ENCODE peak calls at places on chromosomes 16 and 17, in ten cellular contexts. H is Panc1, B is neural progenitor cell, G is fibroblast of the aortic adventitia, Y is thoracic aorta, W is uterus, S is heart right ventricle, U is fibroblast of villous mesenchyme, E is coronary artery, V is IMR-90. Q is an unnamed sample.
A peak's percentile ranks its signal among the peaks of the same experiment; 100 is the strongest.

GRCh38 chr16:48503779-48504178 is 106.2 kb downstream of the N4BP1 start:
- DNase-seq in S (peak; percentile 69), H (no peak), W (peak; percentile 66), V (peak; percentile 89), G (peak; percentile 93), Y (no peak), U (peak; percentile 89), E (no peak), B (no peak), Q (no peak)

GRCh38 chr16:17302213-17302612 is 168.5 kb downstream of the XYLT1 start:
- DNase-seq in V (no peak), S (no peak), E (no peak), W (no peak), H (no peak), U (no peak), G (no peak), Y (no peak), B (no peak), Q (no peak)

GRCh38 chr17:8861482-8862181 is 5.8 kb downstream of the PIK3R6 start:
- DNase-seq in V (no peak), S (no peak), E (no peak), W (no peak), H (no peak), G (no peak), Y (no peak), B (no peak), U (no peak), Q (no peak)

GRCh38 chr16:12340151-12340733 is 363.7 kb downstream of the SNX29 start:
- DNase-seq in B (peak; percentile 64), S (no peak), U (peak; percentile 51), H (no peak), Y (no peak), W (no peak), V (peak; percentile 73), G (peak; percentile 72), E (no peak), Q (no peak)

GRCh38 chr17:49886036-49886435 is 38.2 kb upstream of the TAC4 start:
- DNase-seq in W (no peak), E (no peak), S (no peak), U (no peak), B (no peak), G (no peak), H (no peak), Y (no peak), V (no peak), Q (no peak)

GRCh38 chr17:78355701-78356100 is 4.2 kb downstream of the SOCS3 start:
- DNase-seq in S (peak; percentile 1), H (no peak), V (peak; percentile 28), Y (no peak), E (no peak), U (peak; percentile 31), B (no peak), W (no peak), G (no peak), Q (no peak)

GRCh38 chr17:48479014-48479402 is 49.0 kb upstream of the SKAP1 start:
- DNase-seq in Y (no peak), W (no peak), E (no peak), H (no peak), U (no peak), G (no peak), B (no peak), S (no peak), V (no peak), Q (no peak)

GRCh38 chr16:88298166-88298881 is 84.4 kb upstream of the ZNF469 start:
- DNase-seq in G (peak; percentile 77), H (no peak), E (peak; percentile 87), Y (peak; percentile 25), B (no peak), U (no peak), S (no peak), W (no peak), V (peak; percentile 60), Q (no peak)

GRCh38 chr17:35245196-35245486 is 2.3 kb downstream of the SLFN5 start:
- DNase-seq in E (no peak), V (peak; percentile 97), Y (no peak), H (peak; percentile 68), U (peak; percentile 82), W (no peak), G (peak; percentile 98), B (no peak), S (no peak), Q (no peak)

GRCh38 chr17:66727634-66728570 is 107.0 kb upstream of the CACNG5 start:
- DNase-seq in H (peak; percentile 20), B (peak; percentile 79), Y (no peak), S (peak; percentile 40), G (peak; percentile 56), W (peak; percentile 42), E (no peak), V (peak; percentile 50), U (peak; percentile 38), Q (peak; percentile 87)

GRCh38 chr17:83137523-83137922 is 58.1 kb downstream of the METRNL start:
- DNase-seq in E (peak; percentile 52), B (no peak), U (no peak), H (no peak), V (no peak), G (no peak), Y (no peak), S (no peak), W (no peak), Q (no peak)

GRCh38 chr16:50153648-50154368 is 702 bp downstream of the TENT4B start:
- DNase-seq in W (no peak), V (no peak), U (no peak), Y (no peak), B (peak; percentile 46), H (no peak), E (peak; percentile 81), G (no peak), S (peak; percentile 49), Q (peak; percentile 38)

GRCh38 chr17:34756670-34757021 is 177.3 kb downstream of the TMEM132E start:
- DNase-seq in Y (no peak), S (no peak), G (no peak), E (no peak), U (no peak), H (no peak), W (no peak), B (no peak), V (no peak), Q (peak; percentile 34)

DNA sequence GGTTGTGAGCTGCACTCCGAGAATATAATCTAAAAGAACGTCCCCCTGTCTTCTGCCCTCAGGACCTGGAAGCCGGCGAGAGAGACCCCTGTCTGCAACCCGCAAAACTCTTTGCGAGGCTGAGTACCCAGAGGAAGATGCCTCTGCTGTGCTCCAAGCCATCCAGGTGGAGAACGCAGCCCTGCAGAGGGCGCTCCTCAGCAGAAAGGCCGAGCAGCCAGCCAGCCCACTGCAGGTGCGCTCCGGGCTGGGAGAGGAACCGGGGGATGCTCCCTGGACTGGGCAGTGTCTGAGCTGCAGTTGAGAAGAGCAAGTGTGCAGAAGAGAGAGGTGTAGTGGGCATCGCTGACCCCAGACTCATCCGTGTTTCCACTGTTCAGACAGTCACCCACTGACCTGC is 148.3 kb downstream of the KATNIP start:
- DNase-seq in U (no peak), S (no peak), E (no peak), Y (no peak), V (no peak), W (no peak), H (no peak), G (no peak), B (peak; percentile 85), Q (peak; percentile 85)
- TF ChIP-seq CTCF in U (peak; percentile 38), S (no peak), E (no peak), Y (no peak), V (no peak), W (no peak), H (peak; percentile 74), G (peak; percentile 21), B (peak; percentile 85), Q (peak; percentile 42)

GRCh38 chr17:80361495-80362220 is 53.3 kb upstream of the ENDOV start:
- DNase-seq in E (no peak), G (no peak), Y (no peak), V (no peak), B (peak; percentile 70), U (peak; percentile 3), W (no peak), S (no peak), H (no peak), Q (peak; percentile 52)
- TF ChIP-seq CTCF in E (no peak), G (peak; percentile 44), Y (peak; percentile 12), V (peak; percentile 18), B (peak; percentile 66), U (peak; percentile 30), W (peak; percentile 11), S (no peak), H (no peak), Q (peak; percentile 33)

DNA sequence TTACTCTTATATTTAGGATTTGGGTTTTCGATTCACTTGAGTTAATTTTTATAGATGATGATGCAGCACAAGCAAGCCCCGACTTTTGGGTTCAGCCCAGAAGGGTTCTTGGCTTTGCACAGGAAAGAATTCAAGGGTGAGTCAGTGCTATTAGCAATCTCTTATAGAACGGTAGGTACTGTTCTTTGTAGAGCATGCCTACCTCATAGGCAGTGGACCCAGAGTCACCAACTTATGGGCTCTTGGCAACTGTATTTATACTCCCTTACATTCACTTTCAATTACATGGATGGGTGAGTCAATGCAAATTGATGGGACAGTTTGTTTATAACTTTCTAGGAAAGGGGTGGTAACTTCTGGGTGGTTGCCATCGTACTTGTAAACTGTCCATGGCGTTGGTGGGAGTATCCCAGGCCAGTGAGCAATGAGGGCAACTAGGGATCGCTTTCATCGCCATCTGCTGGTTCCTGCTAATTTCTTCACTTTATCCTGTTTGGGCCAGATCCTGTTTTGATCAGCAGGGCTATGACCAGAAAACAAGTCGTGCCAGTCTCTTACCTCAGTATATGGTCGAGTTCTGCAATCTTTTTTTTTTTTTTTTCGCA is 362.6 kb downstream of the CNTNAP4 start:
- DNase-seq in U (peak; percentile 20), E (no peak), H (no peak), Y (no peak), B (peak; percentile 58), S (no peak), V (peak; percentile 1), G (peak; percentile 7), W (no peak), Q (peak; percentile 32)
- TF ChIP-seq CTCF in U (peak; percentile 9), E (no peak), H (peak; percentile 32), Y (no peak), B (peak; percentile 56), S (no peak), V (no peak), G (peak; percentile 2), W (no peak), Q (no peak)

DNA sequence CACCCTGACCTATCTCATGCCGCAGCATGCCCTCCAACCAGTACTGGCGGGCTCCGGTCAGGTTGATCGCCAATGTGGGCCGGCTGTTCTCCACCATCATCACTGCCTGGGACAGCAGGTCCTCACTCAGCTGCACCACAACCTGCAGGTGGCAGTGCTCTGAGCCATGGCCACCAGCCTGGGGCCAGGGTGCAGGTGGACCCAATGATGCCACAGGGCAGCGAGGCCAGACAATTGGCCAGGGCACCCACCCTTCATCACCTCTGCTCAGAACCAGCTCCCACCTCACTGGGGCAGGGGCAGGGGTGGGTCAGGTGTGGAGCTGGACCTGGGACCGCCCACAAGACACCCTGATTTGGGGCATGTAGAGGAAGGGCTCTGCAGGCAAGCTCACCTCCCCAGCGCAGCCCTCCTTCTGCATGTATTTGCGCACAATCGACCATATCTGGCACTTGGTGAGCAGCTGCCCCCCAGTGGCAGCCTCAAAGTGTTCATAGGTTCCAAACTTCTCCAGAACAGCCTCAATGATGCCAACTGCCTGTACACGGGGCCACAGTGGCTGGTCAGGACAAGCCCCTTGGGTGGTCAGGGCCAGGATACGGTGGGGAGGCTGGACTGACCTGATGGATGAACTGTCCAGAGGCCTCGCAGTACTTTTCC is 4.2 kb downstream of the MATCAP1 start:
- DNase-seq in S (no peak), E (no peak), B (no peak), Y (no peak), W (no peak), V (no peak), U (no peak), G (no peak), H (no peak), Q (no peak)
- TF ChIP-seq CTCF in S (no peak), E (no peak), B (peak; percentile 12), Y (no peak), W (no peak), V (peak; percentile 13), U (no peak), G (no peak), H (peak; percentile 65), Q (no peak)

GRCh38 chr17:58219007-58219788 is at the start of gene MKS1:
- DNase-seq in U (peak; percentile 88), E (peak; percentile 93), B (peak; percentile 98), H (peak; percentile 48), V (peak; percentile 85), S (peak; percentile 96), Y (peak; percentile 71), W (peak; percentile 95), G (peak; percentile 86), Q (peak; percentile 98)
- TF ChIP-seq CTCF in U (peak; percentile 55), E (peak; percentile 62), B (peak; percentile 57), H (peak; percentile 70), V (peak; percentile 59), S (peak; percentile 48), Y (peak; percentile 76), W (peak; percentile 84), G (peak; percentile 68), Q (peak; percentile 68)